ENCODE peak calls at places on chromosomes 6 and 20, in eight cellular contexts. C, B, D, I, H, K, J and N are unnamed samples.

GRCh38 chr6:157648561-157648960 is 174.5 kb upstream of the SNX9 start:
- DNase-seq in C (no peak), B (no peak), D (no peak), I (no peak), H (peak), K (no peak), J (no peak), N (no peak)

GRCh38 chr6:112909781-112910180 is 562.7 kb downstream of the RFPL4B start:
- DNase-seq in C (no peak), B (no peak), D (no peak), I (no peak), H (no peak), K (no peak), J (no peak), N (no peak)

GRCh38 chr20:48405909-48406308 is 421.9 kb downstream of the PREX1 start:
- DNase-seq in C (no peak), B (no peak), D (no peak), I (no peak), H (no peak), K (no peak), J (no peak), N (no peak)

GRCh38 chr20:40056186-40056585 is 632.9 kb downstream of the MAFB start:
- DNase-seq in C (no peak), B (no peak), D (no peak), I (no peak), H (no peak), K (no peak), J (no peak), N (no peak)

GRCh38 chr20:9966966-9967365 is 67.8 kb upstream of the ANKEF1 start:
- DNase-seq in C (peak), B (no peak), D (no peak), I (no peak), H (no peak), K (peak), J (no peak), N (peak)

GRCh38 chr20:61118429-61119224 is 133.4 kb upstream of the CDH4 start:
- DNase-seq in C (no peak), B (no peak), D (no peak), I (no peak), H (peak), K (no peak), J (no peak), N (no peak)

GRCh38 chr20:60238992-60239655 is 280.9 kb downstream of the CDH26 start:
- DNase-seq in C (no peak), B (no peak), D (no peak), I (no peak), H (peak), K (no peak), J (no peak), N (no peak)

GRCh38 chr6:127737009-127737486 is 160.1 kb downstream of the C6orf58 start:
- DNase-seq in C (peak), B (peak), D (peak), I (peak), H (peak), K (peak), J (no peak), N (peak)

GRCh38 chr6:149363154-149363553 is 36.9 kb upstream of the SUMO4 start:
- DNase-seq in C (no peak), B (no peak), D (no peak), I (no peak), H (no peak), K (no peak), J (no peak), N (no peak)

GRCh38 chr6:154392561-154392960 is 36.0 kb upstream of the IPCEF1 start:
- DNase-seq in C (no peak), B (no peak), D (no peak), I (no peak), H (no peak), K (no peak), J (no peak), N (no peak)

GRCh38 chr6:90691823-90692222 is 105.0 kb upstream of the MAP3K7 start:
- DNase-seq in C (no peak), B (no peak), D (no peak), I (no peak), H (no peak), K (no peak), J (no peak), N (no peak)

GRCh38 chr6:164442572-164442971 is 866.8 kb downstream of the C6orf118 start:
- DNase-seq in C (no peak), B (no peak), D (no peak), I (no peak), H (no peak), K (no peak), J (no peak), N (no peak)

GRCh38 chr20:59144179-59144830 is 19.3 kb upstream of the ZNF831 start:
- DNase-seq in C (no peak), B (peak), D (no peak), I (no peak), H (no peak), K (no peak), J (peak), N (no peak)

GRCh38 chr6:159493888-159494632 is 199.0 kb downstream of the SOD2 start:
- DNase-seq in C (no peak), B (no peak), D (no peak), I (no peak), H (no peak), K (no peak), J (no peak), N (no peak)

GRCh38 chr6:160031442-160031841 is 62.6 kb downstream of the IGF2R start:
- DNase-seq in C (no peak), B (no peak), D (no peak), I (no peak), H (no peak), K (no peak), J (no peak), N (no peak)

GRCh38 chr20:63471002-63471718 is 1.3 kb downstream of the KCNQ2 start:
- DNase-seq in C (no peak), B (no peak), D (no peak), I (no peak), H (no peak), K (no peak), J (no peak), N (no peak)

GRCh38 chr6:37486440-37486839 is 13.3 kb downstream of the CCDC167 start:
- DNase-seq in C (no peak), B (no peak), D (no peak), I (no peak), H (no peak), K (no peak), J (no peak), N (no peak)

GRCh38 chr6:54813901-54814300 is 32.7 kb upstream of the FAM83B start:
- DNase-seq in C (no peak), B (no peak), D (no peak), I (no peak), H (no peak), K (no peak), J (no peak), N (no peak)

GRCh38 chr6:27630727-27631613 is 158.1 kb upstream of the ZNF184 start:
- DNase-seq in C (peak), B (peak), D (peak), I (no peak), H (peak), K (peak), J (peak), N (no peak)

GRCh38 chr6:77030929-77031674 is 432.2 kb downstream of the HTR1B start:
- DNase-seq in C (no peak), B (no peak), D (no peak), I (no peak), H (no peak), K (peak), J (no peak), N (no peak)

GRCh38 chr6:84776392-84776791 is 12.0 kb upstream of the TBX18 start:
- DNase-seq in C (no peak), B (no peak), D (no peak), I (no peak), H (no peak), K (no peak), J (no peak), N (no peak)